ENCODE peak calls at places on chromosomes 4 and X, in four cellular contexts. B is hippocampal formation, S is GM13976, M is Ammon's horn. G is an unnamed sample.

GRCh38 chr4:162104459-162105124 is 59.2 kb downstream of the FSTL5 start:
- DNase-seq in B (no peak), S (no peak), M (no peak), G (no peak)

GRCh38 chr4:135476272-135476671 is 1274.7 kb upstream of the PABPC4L start:
- DNase-seq in B (no peak), S (no peak), M (no peak), G (no peak)

GRCh38 chrX:97740044-97740443 is 856.3 kb downstream of the RPA4 start:
- DNase-seq in B (no peak), S (no peak), M (no peak), G (no peak)

GRCh38 chrX:147573266-147573665 is 338.5 kb upstream of the FMR1 start:
- DNase-seq in B (no peak), S (no peak), M (no peak), G (no peak)

GRCh38 chr4:52106701-52107100 is 55.6 kb downstream of the SPATA18 start:
- DNase-seq in B (no peak), S (no peak), M (no peak), G (no peak)

GRCh38 chr4:38621004-38621684 is 42.9 kb upstream of the KLF3 start:
- DNase-seq in B (no peak), S (no peak), M (no peak), G (peak)

GRCh38 chrX:40104649-40105015 is 6.9 kb upstream of the BCOR start:
- DNase-seq in B (no peak), S (peak), M (no peak), G (no peak)

GRCh38 chr4:6460876-6461275 is 11.5 kb downstream of the PPP2R2C start:
- DNase-seq in B (no peak), S (no peak), M (no peak), G (no peak)

GRCh38 chrX:70208479-70208878 is 26.0 kb upstream of the AWAT1 start:
- DNase-seq in B (no peak), S (no peak), M (no peak), G (peak)

GRCh38 chrX:39652336-39652735 is 445.4 kb downstream of the BCOR start:
- DNase-seq in B (no peak), S (peak), M (peak), G (no peak)

GRCh38 chr4:146288188-146288587 is 73.8 kb downstream of the REELD1 start:
- DNase-seq in B (no peak), S (no peak), M (no peak), G (no peak)

GRCh38 chr4:25703731-25704388 is 48.2 kb downstream of the SLC34A2 start:
- DNase-seq in B (no peak), S (no peak), M (no peak), G (peak)

GRCh38 chr4:37662306-37662705 is 23.9 kb downstream of the RELL1 start:
- DNase-seq in B (no peak), S (no peak), M (no peak), G (no peak)

GRCh38 chr4:163558539-163559044 is 64.1 kb downstream of the TMA16 start:
- DNase-seq in B (no peak), S (no peak), M (no peak), G (no peak)

GRCh38 chrX:69291111-69291510 is 125.9 kb upstream of the PJA1 start:
- DNase-seq in B (no peak), S (no peak), M (no peak), G (no peak)

GRCh38 chr4:146179784-146180405 is 4.4 kb downstream of the LSM6 start:
- DNase-seq in B (peak), S (no peak), M (peak), G (no peak)

GRCh38 chrX:153782324-153782723 is 1.5 kb downstream of the SRPK3 start:
- DNase-seq in B (peak), S (no peak), M (no peak), G (no peak)

GRCh38 chr4:184102488-184102887 is 115.2 kb downstream of the ENPP6 start:
- DNase-seq in B (no peak), S (no peak), M (no peak), G (no peak)

G was measured in astrocyte.